ENCODE peak calls at places on chromosomes 7 and 10, in seven cellular contexts. One of them, this sample, is unnamed.

GRCh38 chr10:17954856-17955255 is 3.1 kb downstream of the SLC39A12 start:
- DNase-seq in mucosa of gallbladder: no peak
- DNase-seq in HTR-8/SVneo: no peak
- DNase-seq in GM18507: no peak
- DNase-seq in activated naive CD4-positive, alpha-beta T cell treated with Interleukin-2 at 50 U/mL for 16 hours: no peak
- DNase-seq in T follicular helper cell: no peak
- DNase-seq in naive thymus-derived CD8-positive, alpha-beta T cell: no peak
- DNase-seq in this sample: no peak

GRCh38 chr10:103854687-103855423 is 521 bp downstream of the SH3PXD2A start:
- DNase-seq in mucosa of gallbladder: no peak
- DNase-seq in HTR-8/SVneo: no peak
- DNase-seq in GM18507: no peak
- DNase-seq in activated naive CD4-positive, alpha-beta T cell treated with Interleukin-2 at 50 U/mL for 16 hours: peak
- DNase-seq in T follicular helper cell: no peak
- DNase-seq in naive thymus-derived CD8-positive, alpha-beta T cell: peak
- DNase-seq in this sample: peak

GRCh38 chr10:33401300-33401699 is 66.8 kb upstream of the NRP1 start:
- DNase-seq in mucosa of gallbladder: no peak
- DNase-seq in HTR-8/SVneo: no peak
- DNase-seq in GM18507: no peak
- DNase-seq in activated naive CD4-positive, alpha-beta T cell treated with Interleukin-2 at 50 U/mL for 16 hours: no peak
- DNase-seq in T follicular helper cell: no peak
- DNase-seq in naive thymus-derived CD8-positive, alpha-beta T cell: no peak
- DNase-seq in this sample: no peak

GRCh38 chr7:72476608-72477305 is 64.6 kb upstream of the CALN1 start:
- DNase-seq in mucosa of gallbladder: no peak
- DNase-seq in HTR-8/SVneo: no peak
- DNase-seq in GM18507: no peak
- DNase-seq in activated naive CD4-positive, alpha-beta T cell treated with Interleukin-2 at 50 U/mL for 16 hours: no peak
- DNase-seq in T follicular helper cell: no peak
- DNase-seq in naive thymus-derived CD8-positive, alpha-beta T cell: no peak
- DNase-seq in this sample: no peak

GRCh38 chr7:137846588-137847417 is at the start of gene DGKI:
- DNase-seq in mucosa of gallbladder: no peak
- DNase-seq in HTR-8/SVneo: no peak
- DNase-seq in GM18507: no peak
- DNase-seq in activated naive CD4-positive, alpha-beta T cell treated with Interleukin-2 at 50 U/mL for 16 hours: no peak
- DNase-seq in T follicular helper cell: no peak
- DNase-seq in naive thymus-derived CD8-positive, alpha-beta T cell: peak
- DNase-seq in this sample: no peak

GRCh38 chr7:79922894-79923293 is 211.7 kb upstream of the GNAI1 start:
- DNase-seq in mucosa of gallbladder: no peak
- DNase-seq in HTR-8/SVneo: no peak
- DNase-seq in GM18507: no peak
- DNase-seq in activated naive CD4-positive, alpha-beta T cell treated with Interleukin-2 at 50 U/mL for 16 hours: no peak
- DNase-seq in T follicular helper cell: no peak
- DNase-seq in naive thymus-derived CD8-positive, alpha-beta T cell: no peak
- DNase-seq in this sample: no peak

GRCh38 chr7:1912472-1913289 is 242.6 kb downstream of the ELFN1 start:
- DNase-seq in mucosa of gallbladder: no peak
- DNase-seq in HTR-8/SVneo: no peak
- DNase-seq in GM18507: no peak
- DNase-seq in activated naive CD4-positive, alpha-beta T cell treated with Interleukin-2 at 50 U/mL for 16 hours: no peak
- DNase-seq in T follicular helper cell: no peak
- DNase-seq in naive thymus-derived CD8-positive, alpha-beta T cell: no peak
- DNase-seq in this sample: no peak

GRCh38 chr10:35005868-35006267 is 84.3 kb downstream of the CUL2 start:
- DNase-seq in mucosa of gallbladder: no peak
- DNase-seq in HTR-8/SVneo: peak
- DNase-seq in GM18507: no peak
- DNase-seq in activated naive CD4-positive, alpha-beta T cell treated with Interleukin-2 at 50 U/mL for 16 hours: no peak
- DNase-seq in T follicular helper cell: no peak
- DNase-seq in naive thymus-derived CD8-positive, alpha-beta T cell: no peak
- DNase-seq in this sample: peak

This sample was measured in PC-9.